ENCODE peak calls at places on chromosomes 7 and 10, in eight cellular contexts. R is tibial artery, M is substantia nigra, Q is MM.1S, V is fibroblast of lung, N is AG04450, O is GM23248, F is testis. I is an unnamed sample.

GRCh38 chr10:109820620-109821405 is 102.5 kb downstream of the XPNPEP1 start:
- DNase-seq in Q (no peak), V (no peak), F (no peak), R (no peak), N (no peak), M (no peak), O (no peak), I (no peak)

GRCh38 chr10:49300140-49300974 is 1.4 kb downstream of the C10orf71 start:
- DNase-seq in Q (peak), N (no peak), R (no peak), V (peak), M (no peak), F (peak), O (no peak), I (no peak)

GRCh38 chr7:27615420-27616185 is 47.1 kb downstream of the HIBADH start:
- DNase-seq in O (no peak), R (no peak), F (no peak), M (no peak), Q (no peak), V (no peak), N (no peak), I (peak)

GRCh38 chr10:109343293-109343692 is 580.0 kb downstream of the XPNPEP1 start:
- DNase-seq in Q (peak), R (no peak), N (peak), V (no peak), O (peak), M (no peak), F (no peak), I (no peak)

GRCh38 chr10:71623098-71623985 is 96.2 kb downstream of the C10orf105 start:
- DNase-seq in F (peak), R (no peak), Q (no peak), V (peak), O (peak), M (no peak), N (no peak), I (peak)

GRCh38 chr7:94228678-94229077 is 166.0 kb upstream of the COL1A2 start:
- DNase-seq in Q (no peak), R (no peak), F (no peak), O (no peak), M (no peak), V (no peak), N (no peak), I (no peak)

GRCh38 chr7:133703547-133703946 is 423.6 kb upstream of the LRGUK start:
- DNase-seq in O (peak), M (no peak), R (no peak), Q (no peak), V (peak), N (peak), F (no peak), I (peak)

GRCh38 chr7:140734729-140735128 is 38.2 kb downstream of the NDUFB2 start:
- DNase-seq in N (no peak), Q (no peak), V (no peak), R (no peak), O (no peak), M (no peak), F (no peak), I (no peak)

GRCh38 chr10:71081229-71081560 is 131.2 kb upstream of the UNC5B start:
- DNase-seq in R (no peak), F (peak), O (no peak), M (no peak), V (no peak), Q (no peak), N (no peak), I (no peak)

DNA sequence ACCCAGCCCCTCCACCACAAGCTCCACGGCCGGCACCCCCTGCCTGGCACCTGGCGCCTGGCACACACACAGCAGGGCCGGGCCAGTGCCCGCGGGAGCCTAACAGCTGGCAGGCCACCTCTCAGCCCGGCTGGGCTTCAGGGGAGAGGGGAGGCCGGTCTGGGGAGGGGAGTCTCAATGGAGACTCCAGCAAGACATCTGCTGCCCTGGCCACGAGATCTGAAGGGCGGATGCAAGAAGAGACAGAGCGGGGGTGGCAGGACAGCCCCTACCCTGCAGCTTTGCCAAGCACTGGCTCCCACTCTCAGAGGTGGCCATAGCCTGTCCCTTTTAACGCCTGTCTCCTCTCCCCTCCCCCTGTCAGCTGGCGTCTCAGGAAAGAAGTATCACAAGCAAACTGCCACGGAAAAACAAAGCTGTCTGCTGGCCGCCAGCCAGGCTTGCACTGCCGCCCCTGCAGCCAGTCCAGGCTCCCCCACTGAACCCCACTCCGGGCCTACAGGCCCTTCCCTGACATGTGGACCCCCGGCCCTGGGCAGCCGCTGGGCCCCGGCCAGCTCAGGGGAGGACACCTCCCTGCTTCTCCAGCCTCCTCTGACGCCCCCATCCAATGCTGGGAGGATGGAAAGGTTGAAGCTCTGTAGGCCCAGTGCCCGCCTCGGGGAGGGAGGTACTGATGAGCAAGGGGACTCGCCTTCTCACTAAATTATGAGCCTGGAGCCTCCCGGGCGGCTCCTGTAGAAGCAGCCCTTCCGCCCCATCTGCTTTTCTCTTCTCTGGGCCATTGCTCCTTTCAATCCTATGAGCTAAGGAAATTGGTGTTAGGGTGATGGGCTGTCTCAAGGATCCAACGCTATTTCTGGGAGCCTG is 178.4 kb downstream of the ARHGAP12 start:
- DNase-seq in N (no peak), O (peak), M (peak), R (no peak), Q (no peak), F (peak), V (no peak), I (peak)
- H3K27ac ChIP-seq in N (peak), O (no peak), M (peak), R (peak), Q (no peak), F (no peak), V (peak), I (peak)

GRCh38 chr10:42482411-42482810 is 156.0 kb downstream of the ZNF33B start:
- DNase-seq in R (no peak), V (peak), O (peak), F (no peak), N (no peak), Q (no peak), M (no peak), I (no peak)
- H3K27ac ChIP-seq in R (no peak), V (no peak), O (no peak), F (no peak), N (no peak), Q (no peak), M (no peak), I (no peak)

GRCh38 chr7:87056346-87056745 is 3.1 kb downstream of the ELAPOR2 start:
- DNase-seq in M (no peak), O (peak), Q (no peak), V (no peak), R (no peak), N (no peak), F (no peak), I (no peak)
- H3K27ac ChIP-seq in M (no peak), O (no peak), Q (no peak), V (no peak), R (no peak), N (no peak), F (no peak), I (no peak)

GRCh38 chr10:122516733-122517132 is 43.8 kb upstream of the DMBT1 start:
- DNase-seq in M (no peak), F (no peak), Q (no peak), V (no peak), R (no peak), O (no peak), N (no peak), I (no peak)

GRCh38 chr10:122513053-122513452 is 47.5 kb upstream of the DMBT1 start:
- DNase-seq in F (no peak), R (no peak), O (no peak), N (no peak), M (no peak), Q (no peak), V (no peak), I (no peak)

GRCh38 chr10:122514045-122514840 is 46.3 kb upstream of the DMBT1 start:
- DNase-seq in M (no peak), O (peak), Q (no peak), N (no peak), F (no peak), R (no peak), V (no peak), I (no peak)

GRCh38 chr10:122515022-122515424 is 45.5 kb upstream of the DMBT1 start:
- DNase-seq in V (no peak), R (no peak), Q (no peak), N (no peak), F (no peak), O (no peak), M (no peak), I (no peak)

DNA sequence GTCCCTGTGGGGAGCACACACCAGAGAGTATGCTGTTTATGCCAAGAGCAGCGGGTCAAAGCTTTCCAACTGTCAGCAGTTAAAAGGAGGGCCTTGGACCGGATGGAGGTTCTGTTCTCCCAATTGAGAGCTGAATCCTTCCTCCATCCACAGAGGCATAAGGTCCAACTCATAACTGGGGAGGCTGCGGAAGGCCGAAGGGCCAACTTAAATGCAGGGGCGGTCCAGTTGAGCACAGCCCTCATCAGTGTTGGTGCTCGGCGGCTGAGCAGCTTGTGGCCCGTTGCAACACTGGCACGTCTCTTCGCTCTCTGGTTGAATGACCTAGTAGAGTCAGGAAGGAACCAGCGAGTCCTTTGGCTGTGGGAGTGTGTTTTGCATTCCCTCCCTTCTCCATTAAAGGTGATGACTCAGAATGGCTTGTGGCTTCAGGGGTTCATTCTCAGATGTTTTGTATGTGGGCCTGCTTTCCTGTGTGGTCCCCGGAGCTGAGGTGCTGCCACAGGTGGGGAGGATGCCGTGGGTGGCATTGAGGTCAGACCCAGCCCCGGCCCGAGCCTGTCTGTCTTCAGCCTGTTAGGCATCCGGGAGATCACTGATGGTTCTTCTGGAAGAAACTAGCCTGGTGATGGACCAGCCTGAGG is 44.8 kb upstream of the DMBT1 start:
- DNase-seq in F (no peak), V (no peak), O (peak), R (no peak), Q (no peak), N (no peak), M (no peak), I (no peak)
- H3K27ac ChIP-seq in F (no peak), V (no peak), O (no peak), R (no peak), Q (no peak), N (no peak), M (peak), I (no peak)

GRCh38 chr10:68235111-68235510 is 3.2 kb upstream of the ATOH7 start:
- DNase-seq in V (no peak), M (no peak), N (no peak), F (no peak), R (no peak), O (no peak), Q (no peak), I (no peak)

GRCh38 chr10:68231916-68232315 is at the start of gene ATOH7:
- DNase-seq in N (no peak), V (no peak), M (no peak), R (no peak), Q (no peak), O (no peak), F (no peak), I (no peak)

GRCh38 chr10:68230268-68230667 is 1.6 kb downstream of the ATOH7 start:
- DNase-seq in F (no peak), R (no peak), N (no peak), M (no peak), O (no peak), Q (no peak), V (no peak), I (no peak)

GRCh38 chr10:68233045-68233444 is 1.1 kb upstream of the ATOH7 start:
- DNase-seq in M (no peak), N (no peak), O (no peak), V (no peak), Q (no peak), F (no peak), R (no peak), I (no peak)

GRCh38 chr10:68231106-68231901 is 609 bp downstream of the ATOH7 start:
- DNase-seq in Q (peak), N (no peak), R (peak), M (peak), V (peak), O (peak), F (peak), I (peak)
- H3K27ac ChIP-seq in Q (peak), N (peak), R (peak), M (peak), V (peak), O (peak), F (peak), I (no peak)

GRCh38 chr10:88169037-88169319 is 305.6 kb downstream of the PTEN start:
- DNase-seq in F (no peak), V (no peak), Q (no peak), O (no peak), M (no peak), R (no peak), N (no peak), I (no peak)

GRCh38 chr10:88170628-88171027 is 307.2 kb downstream of the PTEN start:
- DNase-seq in V (no peak), N (no peak), R (no peak), F (no peak), Q (no peak), O (no peak), M (no peak), I (no peak)

GRCh38 chr10:88174391-88174790 is 311.0 kb downstream of the PTEN start:
- DNase-seq in V (no peak), Q (no peak), M (no peak), N (no peak), R (no peak), F (no peak), O (no peak), I (no peak)

GRCh38 chr10:88168171-88169036 is 305.0 kb downstream of the PTEN start:
- DNase-seq in V (peak), N (no peak), O (no peak), M (no peak), Q (no peak), R (no peak), F (no peak), I (no peak)

DNA sequence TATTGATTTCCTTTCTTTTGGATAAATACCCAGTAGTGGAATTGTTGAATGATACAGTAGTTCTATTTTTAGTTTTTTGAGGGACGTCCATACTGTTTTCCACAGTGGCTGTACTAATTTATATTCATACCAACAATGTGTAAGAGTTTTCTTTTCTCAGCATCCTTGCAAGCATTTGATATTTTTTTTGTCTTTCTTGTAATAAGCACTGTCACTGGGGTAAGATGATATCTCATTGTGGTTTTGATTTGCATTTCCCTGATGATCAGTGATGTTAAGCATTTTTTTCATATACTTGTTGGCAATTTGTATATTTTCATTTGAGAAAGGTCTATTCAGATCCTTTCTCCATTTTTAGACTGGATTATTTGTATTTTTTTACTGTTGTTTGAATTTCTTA is 308.7 kb downstream of the PTEN start:
- DNase-seq in O (no peak), M (no peak), V (no peak), N (no peak), R (no peak), Q (no peak), F (no peak), I (no peak)
- H3K27ac ChIP-seq in O (no peak), M (no peak), V (no peak), N (no peak), R (no peak), Q (no peak), F (no peak), I (no peak)

DNA sequence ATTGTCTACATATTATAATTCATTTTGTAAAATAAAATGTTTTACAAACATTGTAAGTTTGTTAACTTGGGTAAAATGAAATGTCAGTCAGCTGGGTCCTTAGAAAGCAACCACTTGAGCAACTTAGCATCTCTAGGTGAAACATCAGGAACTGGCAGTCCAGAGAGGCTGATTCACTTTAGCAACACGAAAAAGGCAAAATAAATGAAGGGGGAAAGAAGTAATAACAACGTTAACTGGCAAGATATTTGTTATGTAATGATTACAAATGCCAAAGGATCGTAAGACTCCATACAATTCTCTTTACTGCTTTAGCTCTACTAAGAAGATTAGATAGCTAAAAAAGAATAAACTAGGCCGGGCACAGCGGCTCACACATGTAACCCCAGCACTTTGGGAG is 5.0 kb downstream of the PDZD8 start:
- DNase-seq in N (no peak), Q (no peak), O (peak), R (no peak), F (no peak), V (peak), M (no peak), I (no peak)
- H3K27ac ChIP-seq in N (no peak), Q (no peak), O (peak), R (peak), F (no peak), V (no peak), M (no peak), I (no peak)

GRCh38 chr10:47402681-47403301 is 18.7 kb upstream of the ZNF488 start:
- DNase-seq in N (peak), M (no peak), Q (no peak), F (peak), R (peak), V (peak), O (peak), I (peak)
- H3K27ac ChIP-seq in N (peak), M (no peak), Q (no peak), F (no peak), R (no peak), V (peak), O (no peak), I (peak)